ENCODE peak calls at places on chromosomes 6 and 20, in eight cellular contexts. K is activated gamma-delta T cell treated with anti-CD3 and anti-CD28 coated beads, Interleukin-2, amount 50 U/mL, for 16 hours; W is HTR-8/SVneo; Q is A172; F is DMS53; Z is NCI-H2081; A is iris pigment epithelial cell; E is uterus. V is an unnamed sample.

GRCh38 chr20:63082308-63082938 is 75.7 kb upstream of the BHLHE23 start:
- DNase-seq in K (no peak), W (peak), Q (peak), F (peak), Z (no peak), A (peak), E (no peak), V (peak)

GRCh38 chr6:137787016-137787415 is 80.0 kb upstream of the TNFAIP3 start:
- DNase-seq in K (no peak), W (no peak), Q (no peak), F (no peak), Z (no peak), A (no peak), E (no peak), V (no peak)

GRCh38 chr20:35306931-35307517 is 14.8 kb upstream of the FAM83C start:
- DNase-seq in K (no peak), W (peak), Q (peak), F (peak), Z (peak), A (peak), E (no peak), V (peak)

GRCh38 chr6:27188206-27188884 is 59.2 kb upstream of the PRSS16 start:
- DNase-seq in K (no peak), W (peak), Q (peak), F (peak), Z (peak), A (peak), E (peak), V (peak)

GRCh38 chr6:139374357-139375238 is at the start of gene CITED2:
- DNase-seq in K (peak), W (peak), Q (peak), F (peak), Z (peak), A (peak), E (peak), V (peak)

GRCh38 chr6:127069659-127070279 is 48.7 kb upstream of the RSPO3 start:
- DNase-seq in K (no peak), W (no peak), Q (peak), F (peak), Z (peak), A (peak), E (no peak), V (peak)

GRCh38 chr6:105111871-105112270 is 67.9 kb downstream of the POPDC3 start:
- DNase-seq in K (no peak), W (no peak), Q (no peak), F (no peak), Z (no peak), A (no peak), E (no peak), V (peak)

GRCh38 chr6:63926258-63926657 is 290.7 kb downstream of the PHF3 start:
- DNase-seq in K (no peak), W (no peak), Q (no peak), F (peak), Z (no peak), A (no peak), E (no peak), V (no peak)

GRCh38 chr20:3932277-3933073 is 43.3 kb downstream of the PANK2 start:
- DNase-seq in K (no peak), W (no peak), Q (peak), F (peak), Z (no peak), A (no peak), E (no peak), V (no peak)

GRCh38 chr6:92723390-92723931 is 695.9 kb downstream of the EPHA7 start:
- DNase-seq in K (no peak), W (no peak), Q (no peak), F (no peak), Z (no peak), A (no peak), E (no peak), V (peak)

GRCh38 chr6:2127484-2127911 is 117.9 kb downstream of the GMDS start:
- DNase-seq in K (peak), W (no peak), Q (no peak), F (no peak), Z (no peak), A (no peak), E (peak), V (no peak)

GRCh38 chr20:297925-298754 is 770 bp downstream of the ZCCHC3 start:
- DNase-seq in K (no peak), W (peak), Q (peak), F (peak), Z (peak), A (peak), E (peak), V (peak)

GRCh38 chr6:33521790-33522091 is 58.3 kb downstream of the BAK1 start:
- DNase-seq in K (no peak), W (no peak), Q (no peak), F (no peak), Z (no peak), A (no peak), E (no peak), V (no peak)

GRCh38 chr6:134553941-134554340 is 236.0 kb upstream of the SGK1 start:
- DNase-seq in K (no peak), W (no peak), Q (no peak), F (no peak), Z (no peak), A (no peak), E (no peak), V (no peak)

GRCh38 chr20:47455133-47456040 is 46.3 kb upstream of the NCOA3 start:
- DNase-seq in K (no peak), W (no peak), Q (no peak), F (no peak), Z (no peak), A (peak), E (no peak), V (no peak)

GRCh38 chr6:155171747-155172191 is 92.0 kb upstream of the CLDN20 start:
- DNase-seq in K (no peak), W (no peak), Q (peak), F (no peak), Z (peak), A (peak), E (no peak), V (no peak)

GRCh38 chr20:51457281-51457932 is 85.1 kb downstream of the NFATC2 start:
- DNase-seq in K (no peak), W (no peak), Q (peak), F (no peak), Z (no peak), A (peak), E (peak), V (no peak)